ENCODE peak calls at places on chromosome 12, in seven cellular contexts. J is H1, P is GM12878, S is GM12892, L is SK-N-SH, K is HepG2, X is K562. Z is an unnamed sample.

GRCh38 chr12:49868449-49868848 is 25.5 kb upstream of the BCDIN3D start:
- DNase-seq in J (no peak), P (no peak), S (no peak), L (no peak), K (no peak), X (no peak), Z (no peak)

GRCh38 chr12:127083028-127083949 is 1183.7 kb upstream of the TMEM132C start:
- DNase-seq in J (no peak), P (peak; percentile 68), S (peak; percentile 16), L (peak; percentile 28), K (peak; percentile 59), X (peak; percentile 81), Z (peak; percentile 19)

GRCh38 chr12:18556081-18556645 is 181.6 kb downstream of the PLCZ1 start:
- DNase-seq in J (no peak), P (no peak), S (no peak), L (no peak), K (no peak), X (no peak), Z (no peak)

GRCh38 chr12:75587340-75588106 is 76.1 kb upstream of the KRR1 start:
- DNase-seq in J (no peak), P (no peak), S (no peak), L (no peak), K (no peak), X (no peak), Z (no peak)

GRCh38 chr12:82781288-82782078 is 94.8 kb downstream of the TMTC2 start:
- DNase-seq in J (no peak), P (no peak), S (no peak), L (no peak), K (no peak), X (no peak), Z (no peak)

GRCh38 chr12:2295941-2296461 is 243.2 kb downstream of the CACNA1C start:
- DNase-seq in J (no peak), P (no peak), S (no peak), L (no peak), K (no peak), X (no peak), Z (no peak)

GRCh38 chr12:93127107-93127560 is 198.0 kb upstream of the EEA1 start:
- DNase-seq in J (no peak), P (no peak), S (no peak), L (no peak), K (no peak), X (no peak), Z (no peak)

GRCh38 chr12:17016116-17016864 is 410.3 kb upstream of the LMO3 start:
- DNase-seq in J (no peak), P (no peak), S (no peak), L (no peak), K (no peak), X (no peak), Z (no peak)

GRCh38 chr12:123363743-123364531 is 710 bp downstream of the SBNO1 start:
- DNase-seq in J (no peak), P (no peak), S (peak; percentile 27), L (peak; percentile 54), K (peak; percentile 47), X (peak; percentile 37), Z (no peak)

GRCh38 chr12:62730649-62731377 is 204.1 kb downstream of the PPM1H start:
- DNase-seq in J (no peak), P (no peak), S (peak; percentile 19), L (no peak), K (no peak), X (no peak), Z (no peak)

GRCh38 chr12:49627752-49628360 is 4.5 kb downstream of the PRPF40B start:
- DNase-seq in J (no peak), P (no peak), S (no peak), L (no peak), K (no peak), X (no peak), Z (no peak)

GRCh38 chr12:49187184-49187583 is 1.7 kb downstream of the TUBA1A start:
- DNase-seq in J (no peak), P (no peak), S (no peak), L (peak; percentile 47), K (no peak), X (no peak), Z (no peak)

DNA sequence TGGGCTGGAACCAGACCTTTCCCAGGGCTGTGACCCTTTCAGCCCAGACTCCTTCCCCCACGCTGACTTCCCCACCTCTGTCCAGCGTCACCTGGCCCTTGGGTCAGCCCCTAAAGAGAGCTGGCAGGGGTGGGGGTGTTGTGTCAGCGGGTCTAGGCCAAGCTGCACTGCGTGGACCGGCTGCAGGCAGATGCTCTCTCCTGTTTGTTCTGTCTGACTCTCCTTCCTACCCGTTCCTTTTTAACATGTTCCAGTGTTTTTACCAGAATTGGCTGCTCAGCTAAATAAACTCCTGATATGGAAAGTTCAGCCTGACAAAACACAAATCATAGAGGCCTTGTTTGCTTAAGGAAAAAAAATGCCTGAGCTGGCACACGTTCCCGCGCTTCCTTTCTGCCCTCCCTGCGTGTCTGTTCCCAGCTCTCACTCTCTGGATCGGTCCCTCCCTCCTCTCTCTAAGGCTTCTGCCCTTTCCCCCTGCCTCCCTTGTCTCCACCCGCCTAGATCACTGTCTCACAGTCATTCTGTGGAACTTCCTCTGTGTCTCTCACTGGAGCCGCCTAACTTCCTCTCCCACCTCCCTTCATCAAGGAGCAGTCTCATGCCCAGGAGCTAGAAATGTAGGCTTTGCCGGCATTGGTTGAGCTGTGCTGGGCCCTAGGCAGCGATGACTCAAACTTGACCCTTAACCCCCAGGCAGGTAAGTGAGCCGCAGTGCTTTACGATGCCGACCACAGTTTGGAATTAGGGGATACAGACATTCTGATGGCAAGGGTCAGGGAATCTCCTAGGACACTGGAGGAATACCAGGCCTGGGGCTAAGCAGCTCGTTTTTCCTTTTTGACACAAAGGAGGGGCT is 15.5 kb upstream of the MLXIP start:
- DNase-seq in J (no peak), P (no peak), S (no peak), L (peak; percentile 51), K (peak; percentile 71), X (peak; percentile 59), Z (no peak)
- TF ChIP-seq TAF1 in J (no peak), P (no peak), S (no peak), L (no peak), K (peak; percentile 34), X (no peak), Z (no peak)

GRCh38 chr12:52924764-52925716 is 20.2 kb upstream of the KRT8 start:
- DNase-seq in J (no peak), P (no peak), S (no peak), L (no peak), K (peak; percentile 76), X (peak; percentile 88), Z (no peak)
- TF ChIP-seq POLR2AphosphoS5 in J (no peak), P (no peak), S (no peak), L (peak; percentile 60), K (no peak), X (peak; percentile 78), Z (no peak)

GRCh38 chr12:114732426-114733030 is 48.6 kb upstream of the TBX3 start:
- DNase-seq in J (no peak), P (no peak), S (no peak), L (peak; percentile 59), K (peak; percentile 15), X (no peak), Z (no peak)
- TF ChIP-seq TAF1 in J (no peak), P (no peak), S (no peak), L (no peak), K (no peak), X (no peak), Z (no peak)

DNA sequence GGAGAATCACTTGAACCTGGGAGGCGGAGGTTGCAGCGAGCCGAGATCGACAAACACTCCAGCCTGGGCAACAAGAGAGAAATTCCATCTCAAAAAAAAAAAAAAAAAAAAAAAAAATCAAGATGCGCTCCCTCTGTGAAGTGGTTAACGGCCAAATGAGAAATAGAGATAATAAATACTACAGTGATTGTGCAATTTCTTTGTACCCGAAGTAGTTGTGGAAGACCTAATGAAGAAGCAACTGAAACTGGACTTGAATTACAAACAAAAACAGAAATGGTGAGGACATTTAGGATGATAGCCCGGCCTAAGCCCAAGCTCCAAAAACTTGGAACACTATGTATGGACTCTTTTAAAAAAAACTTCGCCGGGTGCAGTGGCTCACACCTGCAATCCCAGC is 44.2 kb upstream of the CDK17 start:
- DNase-seq in J (no peak), P (no peak), S (no peak), L (no peak), K (no peak), X (no peak), Z (no peak)
- TF ChIP-seq POLR2AphosphoS5 in J (no peak), P (no peak), S (no peak), L (no peak), K (no peak), X (no peak), Z (no peak)

GRCh38 chr12:77845831-77846230 is 15.1 kb downstream of the NAV3 start:
- DNase-seq in J (no peak), P (no peak), S (no peak), L (no peak), K (no peak), X (no peak), Z (no peak)

GRCh38 chr12:77847665-77848431 is 17.2 kb downstream of the NAV3 start:
- DNase-seq in J (no peak), P (peak; percentile 26), S (no peak), L (no peak), K (no peak), X (no peak), Z (no peak)

GRCh38 chr12:77850698-77851097 is 20.0 kb downstream of the NAV3 start:
- DNase-seq in J (no peak), P (no peak), S (no peak), L (no peak), K (no peak), X (no peak), Z (no peak)

GRCh38 chr12:77842430-77842829 is 11.7 kb downstream of the NAV3 start:
- DNase-seq in J (no peak), P (no peak), S (no peak), L (no peak), K (peak; percentile 68), X (no peak), Z (no peak)

DNA sequence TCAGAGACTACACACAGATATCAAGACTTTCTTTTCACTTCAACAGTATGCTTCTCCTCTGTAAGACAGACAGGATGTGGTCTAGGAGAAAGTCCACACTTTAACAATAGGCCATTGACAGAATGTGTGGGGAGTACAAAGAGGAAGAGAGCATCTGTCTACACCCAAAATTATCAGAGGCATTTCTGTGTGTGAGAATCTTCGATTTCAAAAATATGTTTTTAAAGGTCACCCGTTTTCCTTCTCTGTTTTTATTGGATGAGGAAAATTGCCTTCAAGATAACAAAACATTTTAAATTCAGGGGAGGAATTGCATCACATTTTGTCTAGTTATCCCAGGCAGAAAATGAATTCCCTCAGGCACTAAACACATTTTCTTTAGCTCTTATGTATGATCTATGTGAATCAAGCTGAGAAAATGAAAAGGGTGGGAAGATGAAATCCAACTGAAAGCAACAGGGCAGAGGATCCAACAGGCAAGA is 16.4 kb downstream of the NAV3 start:
- DNase-seq in J (no peak), P (peak; percentile 75), S (peak; percentile 5), L (no peak), K (no peak), X (no peak), Z (peak; percentile 10)
- TF ChIP-seq TAF1 in J (no peak), P (no peak), S (no peak), L (no peak), K (no peak), X (no peak), Z (no peak)

Z was measured in GM12891.